ENCODE peak calls at places on chromosomes 2 and 18, in seven cellular contexts. X, Y, R, L, F, I and B are unnamed samples. For H3K4me1, the result is how much of the 10 kb centered on the place peaks cover.

GRCh38 chr2:32366595-32366994 is 9.8 kb downstream of the BIRC6 start:
- DNase-seq in X (no peak), Y (no peak), R (no peak), L (no peak), F (no peak), I (no peak), B (no peak)

GRCh38 chr18:31447530-31448191 is at the start of gene DSG3:
- DNase-seq in X (no peak), Y (no peak), R (no peak), L (no peak), F (no peak), I (no peak), B (no peak)

GRCh38 chr2:200950378-200950777 is 13.1 kb downstream of the ORC2 start:
- DNase-seq in X (no peak), Y (no peak), R (no peak), L (no peak), F (no peak), I (no peak), B (no peak)

GRCh38 chr2:960064-960736 is 9.6 kb downstream of the SNTG2 start:
- DNase-seq in X (no peak), Y (no peak), R (no peak), L (no peak), F (no peak), I (no peak), B (no peak)

GRCh38 chr2:110764931-110765330 is 32.6 kb downstream of the ACOXL start:
- DNase-seq in X (no peak), Y (no peak), R (no peak), L (no peak), F (no peak), I (no peak), B (no peak)

GRCh38 chr2:103887625-103888024 is 966.3 kb upstream of the POU3F3 start:
- DNase-seq in X (no peak), Y (no peak), R (no peak), L (no peak), F (no peak), I (no peak), B (no peak)

GRCh38 chr18:10726198-10727068 is 200.6 kb downstream of the NAPG start:
- DNase-seq in X (no peak), Y (no peak), R (no peak), L (no peak), F (no peak), I (no peak), B (no peak)

GRCh38 chr18:69387181-69387580 is 13.5 kb upstream of the DOK6 start:
- DNase-seq in X (no peak), Y (no peak), R (no peak), L (no peak), F (no peak), I (no peak), B (no peak)

GRCh38 chr2:239209806-239210205 is 191.0 kb downstream of the HDAC4 start:
- DNase-seq in X (no peak), Y (no peak), R (no peak), L (no peak), F (no peak), I (no peak), B (no peak)

GRCh38 chr2:164655336-164655735 is 34.1 kb upstream of the GRB14 start:
- DNase-seq in X (no peak), Y (no peak), R (no peak), L (no peak), F (no peak), I (no peak), B (peak)

GRCh38 chr2:186882511-186883071 is 33.6 kb upstream of the ZSWIM2 start:
- DNase-seq in X (no peak), Y (no peak), R (no peak), L (no peak), F (no peak), I (no peak), B (peak)

GRCh38 chr2:215808996-215809395 is 204.4 kb downstream of the MREG start:
- DNase-seq in X (no peak), Y (no peak), R (no peak), L (no peak), F (no peak), I (no peak), B (no peak)

GRCh38 chr2:70304501-70304900 is 2.6 kb upstream of the FAM136A start:
- DNase-seq in X (no peak), Y (no peak), R (no peak), L (no peak), F (peak), I (no peak), B (no peak)

GRCh38 chr18:53941601-53942335 is 282.7 kb downstream of the MBD2 start:
- DNase-seq in X (no peak), Y (no peak), R (no peak), L (no peak), F (no peak), I (no peak), B (peak)

GRCh38 chr2:76193098-76193497 is 482.4 kb upstream of the GCFC2 start:
- DNase-seq in X (no peak), Y (no peak), R (no peak), L (no peak), F (no peak), I (no peak), B (no peak)

GRCh38 chr2:176246324-176246723 is 22.9 kb upstream of the MTX2 start:
- DNase-seq in X (no peak), Y (no peak), R (no peak), L (no peak), F (no peak), I (no peak), B (no peak)

GRCh38 chr2:115084446-115084845 is 642.0 kb downstream of the DPP10 start:
- DNase-seq in X (no peak), Y (no peak), R (no peak), L (no peak), F (no peak), I (no peak), B (no peak)

GRCh38 chr2:54653572-54654204 is 69.8 kb upstream of the EML6 start:
- DNase-seq in X (no peak), Y (no peak), R (no peak), L (no peak), F (no peak), I (no peak), B (no peak)

GRCh38 chr2:196987298-196987653 is 60.8 kb upstream of the PGAP1 start:
- DNase-seq in X (no peak), Y (no peak), R (peak), L (no peak), F (no peak), I (no peak), B (no peak)
- H3K4me1 ChIP-seq in X (under half), Y (under half), R (under half), L (under half), F (under half), I (under half), B (under half)

GRCh38 chr18:43886341-43886740 is 609.1 kb upstream of the SYT4 start:
- DNase-seq in X (no peak), Y (no peak), R (no peak), L (no peak), F (no peak), I (no peak), B (peak)
- H3K4me1 ChIP-seq in X (under half), Y (under half), R (under half), L (under half), F (under half), I (under half), B (under half)

GRCh38 chr2:28403388-28403956 is 10.8 kb downstream of the FOSL2 start:
- DNase-seq in X (no peak), Y (no peak), R (no peak), L (no peak), F (no peak), I (no peak), B (no peak)
- H3K4me1 ChIP-seq in X (under half), Y (half or more), R (under half), L (under half), F (half or more), I (under half), B (half or more)

GRCh38 chr18:28161608-28162599 is 15.0 kb downstream of the CDH2 start:
- DNase-seq in X (no peak), Y (no peak), R (no peak), L (peak), F (no peak), I (no peak), B (peak)

GRCh38 chr18:28163201-28163778 is 13.6 kb downstream of the CDH2 start:
- DNase-seq in X (no peak), Y (no peak), R (no peak), L (no peak), F (no peak), I (no peak), B (peak)

GRCh38 chr18:28153485-28154065 is 23.4 kb downstream of the CDH2 start:
- DNase-seq in X (no peak), Y (no peak), R (no peak), L (no peak), F (peak), I (no peak), B (peak)

GRCh38 chr18:28158083-28158581 is 18.8 kb downstream of the CDH2 start:
- DNase-seq in X (no peak), Y (no peak), R (no peak), L (no peak), F (peak), I (no peak), B (no peak)

GRCh38 chr18:28159055-28159454 is 17.9 kb downstream of the CDH2 start:
- DNase-seq in X (no peak), Y (no peak), R (no peak), L (no peak), F (no peak), I (no peak), B (peak)
- H3K4me1 ChIP-seq in X (under half), Y (under half), R (under half), L (under half), F (under half), I (under half), B (under half)